ENCODE peak calls at places on chromosomes 3 and 15, in nine cellular contexts. X is heart right ventricle; Z is NCI-H1092; D is NCI-H460; E is amniotic stem cell; T is activated naive CD8-positive, alpha-beta T cell treated with anti-CD3 and anti-CD28 coated beads for 36 hours; S is hippocampal formation; C is AG09319; V is activated naive CD4-positive, alpha-beta T cell treated with Interleukin-2 at 50 U/mL for 16 hours. R is an unnamed sample.

GRCh38 chr3:115401298-115401697 is 222.0 kb upstream of the GAP43 start:
- DNase-seq in S (no peak), Z (no peak), C (peak), E (peak), T (no peak), V (no peak), D (no peak), X (no peak), R (no peak)

GRCh38 chr15:67549736-67550135 is 7.2 kb downstream of the MAP2K5 start:
- DNase-seq in D (no peak), S (no peak), V (no peak), E (no peak), Z (no peak), X (no peak), C (no peak), T (no peak), R (no peak)

GRCh38 chr3:116000315-116000714 is 377.0 kb downstream of the GAP43 start:
- DNase-seq in T (no peak), X (no peak), E (peak), C (peak), V (no peak), S (no peak), D (peak), Z (no peak), R (no peak)

GRCh38 chr15:66929843-66930242 is 135.6 kb upstream of the SMAD3 start:
- DNase-seq in E (no peak), D (no peak), T (no peak), Z (no peak), V (no peak), C (no peak), X (no peak), S (no peak), R (no peak)

GRCh38 chr15:82159922-82160321 is 102.6 kb downstream of the EFL1 start:
- DNase-seq in V (no peak), Z (no peak), S (no peak), E (peak), D (no peak), C (peak), T (no peak), X (no peak), R (no peak)

GRCh38 chr3:13365390-13366379 is 54.4 kb downstream of the NUP210 start:
- DNase-seq in V (no peak), T (no peak), E (no peak), Z (no peak), X (no peak), C (no peak), D (no peak), S (no peak), R (no peak)

GRCh38 chr3:14555835-14556234 is 15.7 kb upstream of the GRIP2 start:
- DNase-seq in C (no peak), X (peak), E (no peak), V (no peak), T (no peak), Z (no peak), D (no peak), S (no peak), R (no peak)

GRCh38 chr15:66285462-66286280 is 7.7 kb upstream of the DIS3L start:
- DNase-seq in S (no peak), E (no peak), V (no peak), Z (no peak), D (no peak), T (no peak), C (no peak), X (no peak), R (no peak)

GRCh38 chr15:73021139-73021621 is 31.1 kb upstream of the NEO1 start:
- DNase-seq in T (no peak), S (no peak), V (no peak), Z (no peak), C (no peak), X (no peak), E (no peak), D (no peak), R (no peak)

GRCh38 chr3:195208631-195209030 is 62.3 kb downstream of the XXYLT1 start:
- DNase-seq in E (no peak), Z (no peak), X (no peak), C (no peak), T (no peak), S (no peak), V (no peak), D (no peak), R (no peak)

GRCh38 chr3:165521131-165521871 is 315.9 kb downstream of the BCHE start:
- DNase-seq in C (no peak), V (no peak), E (no peak), S (no peak), X (no peak), T (no peak), Z (no peak), D (no peak), R (no peak)

GRCh38 chr15:43794269-43795037 is 2.3 kb downstream of the SERF2 start:
- DNase-seq in C (no peak), Z (no peak), X (no peak), S (no peak), V (no peak), E (no peak), T (no peak), D (no peak), R (no peak)

R was measured in GDM1.